ENCODE peak calls at places on chromosomes 12 and 14, in five cellular contexts. Q, P, U, S and T are unnamed samples.

GRCh38 chr12:87196329-87196728 is 832.9 kb downstream of the C12orf50 start:
- DNase-seq in Q (no peak), P (no peak), U (no peak), S (no peak), T (no peak)

GRCh38 chr12:22271036-22271435 is 63.5 kb downstream of the ST8SIA1 start:
- DNase-seq in Q (no peak), P (no peak), U (no peak), S (no peak), T (peak)

GRCh38 chr12:94553130-94553519 is 93.5 kb upstream of the CEP83 start:
- DNase-seq in Q (no peak), P (no peak), U (no peak), S (no peak), T (peak)

GRCh38 chr14:63875311-63875710 is 22.5 kb downstream of the SYNE2 start:
- DNase-seq in Q (no peak), P (no peak), U (no peak), S (no peak), T (no peak)

GRCh38 chr14:76761198-76761848 is at the start of gene VASH1:
- DNase-seq in Q (peak), P (no peak), U (no peak), S (peak), T (peak)

GRCh38 chr12:80778005-80778541 is 61.4 kb downstream of the MYF5 start:
- DNase-seq in Q (peak), P (peak), U (no peak), S (peak), T (no peak)

GRCh38 chr14:71235865-71236264 is 328.6 kb downstream of the PCNX1 start:
- DNase-seq in Q (no peak), P (no peak), U (no peak), S (no peak), T (no peak)

GRCh38 chr14:100902295-100902694 is 1.2 kb downstream of the RTL1 start:
- DNase-seq in Q (no peak), P (peak), U (no peak), S (no peak), T (peak)

GRCh38 chr14:103730490-103731035 is 15.0 kb downstream of the ZFYVE21 start:
- DNase-seq in Q (no peak), P (no peak), U (no peak), S (no peak), T (no peak)

GRCh38 chr14:80930836-80931389 is 10.6 kb downstream of the CEP128 start:
- DNase-seq in Q (no peak), P (no peak), U (no peak), S (no peak), T (peak)

GRCh38 chr14:68449565-68450295 is 343.1 kb downstream of the ZFP36L1 start:
- DNase-seq in Q (no peak), P (no peak), U (no peak), S (no peak), T (no peak)

GRCh38 chr14:78638926-78639325 is 468.8 kb downstream of the NRXN3 start:
- DNase-seq in Q (no peak), P (no peak), U (no peak), S (no peak), T (no peak)

GRCh38 chr12:56358836-56359532 is 923 bp downstream of the STAT2 start:
- DNase-seq in Q (peak), P (no peak), U (no peak), S (no peak), T (no peak)

GRCh38 chr12:93144109-93144508 is 215.0 kb upstream of the EEA1 start:
- DNase-seq in Q (no peak), P (no peak), U (no peak), S (no peak), T (no peak)

GRCh38 chr14:77470192-77470870 is 12.4 kb downstream of the AHSA1 start:
- DNase-seq in Q (no peak), P (no peak), U (no peak), S (no peak), T (no peak)

GRCh38 chr12:66232258-66232657 is 43.2 kb downstream of the IRAK3 start:
- DNase-seq in Q (no peak), P (no peak), U (no peak), S (peak), T (no peak)

GRCh38 chr14:49051328-49052060 is 534.7 kb downstream of the RPS29 start:
- DNase-seq in Q (no peak), P (no peak), U (no peak), S (no peak), T (no peak)

GRCh38 chr12:48104531-48104930 is 1.3 kb downstream of the SENP1 start:
- DNase-seq in Q (no peak), P (no peak), U (no peak), S (peak), T (no peak)

GRCh38 chr14:100673085-100673806 is 53.4 kb upstream of the DLK1 start:
- DNase-seq in Q (no peak), P (peak), U (no peak), S (peak), T (no peak)

GRCh38 chr12:93603762-93604161 is 31.3 kb downstream of the SOCS2 start:
- DNase-seq in Q (no peak), P (no peak), U (no peak), S (no peak), T (no peak)

GRCh38 chr12:50282581-50283229 is 615 bp downstream of the LIMA1 start:
- DNase-seq in Q (no peak), P (peak), U (no peak), S (peak), T (no peak)

GRCh38 chr12:45122776-45123380 is 72.0 kb upstream of the DBX2 start:
- DNase-seq in Q (no peak), P (peak), U (no peak), S (peak), T (no peak)

GRCh38 chr12:72077111-72077820 is 138.6 kb downstream of the TPH2 start:
- DNase-seq in Q (no peak), P (no peak), U (no peak), S (no peak), T (no peak)

GRCh38 chr12:29662737-29663323 is 120.9 kb downstream of the TMTC1 start:
- DNase-seq in Q (no peak), P (no peak), U (no peak), S (no peak), T (no peak)

GRCh38 chr12:49549735-49550710 is 11.2 kb downstream of the KCNH3 start:
- DNase-seq in Q (no peak), P (no peak), U (no peak), S (peak), T (no peak)

GRCh38 chr12:63863658-63864455 is 19.4 kb downstream of the SRGAP1 start:
- DNase-seq in Q (no peak), P (no peak), U (no peak), S (no peak), T (no peak)

GRCh38 chr12:26080911-26081310 is 43.9 kb downstream of the BHLHE41 start:
- DNase-seq in Q (no peak), P (no peak), U (no peak), S (no peak), T (no peak)

GRCh38 chr14:53924754-53925153 is 31.9 kb downstream of the BMP4 start:
- DNase-seq in Q (peak), P (no peak), U (no peak), S (peak), T (peak)

GRCh38 chr14:44448816-44449411 is 58.2 kb downstream of the FSCB start:
- DNase-seq in Q (no peak), P (no peak), U (no peak), S (no peak), T (no peak)

GRCh38 chr12:110917961-110918360 is 2.4 kb downstream of the MYL2 start:
- DNase-seq in Q (no peak), P (no peak), U (no peak), S (no peak), T (no peak)

GRCh38 chr12:132211326-132211725 is 67.1 kb downstream of the NOC4L start:
- DNase-seq in Q (no peak), P (no peak), U (no peak), S (no peak), T (no peak)

GRCh38 chr14:64628940-64629403 is 75.3 kb upstream of the PLEKHG3 start:
- DNase-seq in Q (peak), P (no peak), U (no peak), S (no peak), T (peak)

GRCh38 chr14:98189077-98189476 is 1082.9 kb downstream of the BCL11B start:
- DNase-seq in Q (no peak), P (no peak), U (no peak), S (no peak), T (no peak)

GRCh38 chr14:99841436-99842071 is 48.3 kb downstream of the EML1 start:
- DNase-seq in Q (no peak), P (no peak), U (no peak), S (no peak), T (no peak)

GRCh38 chr14:52852810-52853521 is 61.6 kb upstream of the GNPNAT1 start:
- DNase-seq in Q (no peak), P (no peak), U (no peak), S (no peak), T (no peak)